ENCODE peak calls at places on chromosomes 13 and 19, in six cellular contexts. K, Y, A, V, Z and Q are unnamed samples.

GRCh38 chr19:4077800-4078683 is 11.3 kb upstream of the ZBTB7A start:
- DNase-seq in K (no peak), Y (peak; percentile 66), A (no peak), V (no peak), Z (no peak), Q (no peak)

GRCh38 chr19:9931629-9932028 is 4.7 kb downstream of the OLFM2 start:
- DNase-seq in K (no peak), Y (no peak), A (no peak), V (no peak), Z (no peak), Q (no peak)

GRCh38 chr13:51562011-51562671 is 22.1 kb upstream of the WDFY2 start:
- DNase-seq in K (no peak), Y (no peak), A (no peak), V (no peak), Z (peak; percentile 70), Q (no peak)

GRCh38 chr13:23007430-23007829 is 173.3 kb upstream of the SGCG start:
- DNase-seq in K (no peak), Y (no peak), A (no peak), V (no peak), Z (no peak), Q (no peak)

GRCh38 chr13:110483386-110483785 is 78.1 kb downstream of the RAB20 start:
- DNase-seq in K (no peak), Y (no peak), A (no peak), V (no peak), Z (no peak), Q (no peak)

GRCh38 chr13:71524245-71525002 is 342.6 kb downstream of the DACH1 start:
- DNase-seq in K (peak; percentile 16), Y (no peak), A (no peak), V (no peak), Z (no peak), Q (no peak)

GRCh38 chr19:10416083-10416379 is 4.3 kb upstream of the PDE4A start:
- DNase-seq in K (no peak), Y (no peak), A (no peak), V (no peak), Z (no peak), Q (no peak)

GRCh38 chr19:31109626-31110025 is 239.6 kb downstream of the TSHZ3 start:
- DNase-seq in K (peak; percentile 53), Y (no peak), A (no peak), V (no peak), Z (no peak), Q (no peak)

GRCh38 chr13:20349564-20350379 is 117.7 kb upstream of the GJB6 start:
- DNase-seq in K (no peak), Y (no peak), A (no peak), V (no peak), Z (no peak), Q (no peak)

GRCh38 chr13:94901070-94901469 is 188.7 kb upstream of the SOX21 start:
- DNase-seq in K (no peak), Y (no peak), A (no peak), V (no peak), Z (no peak), Q (no peak)

GRCh38 chr13:50408068-50408467 is 392.8 kb downstream of the KCNRG start:
- DNase-seq in K (no peak), Y (no peak), A (no peak), V (no peak), Z (no peak), Q (no peak)

GRCh38 chr13:109684084-109684835 is 102.1 kb downstream of the IRS2 start:
- DNase-seq in K (no peak), Y (no peak), A (no peak), V (no peak), Z (no peak), Q (no peak)

GRCh38 chr13:20960663-20961309 is 58.2 kb upstream of the XPO4 start:
- DNase-seq in K (no peak), Y (peak; percentile 9), A (no peak), V (peak; percentile 78), Z (no peak), Q (no peak)

GRCh38 chr13:30908416-30908980 is 2.4 kb downstream of the MEDAG start:
- DNase-seq in K (peak; percentile 65), Y (no peak), A (no peak), V (no peak), Z (no peak), Q (no peak)

GRCh38 chr19:48445256-48445605 is 552 bp upstream of the GRWD1 start:
- DNase-seq in K (peak; percentile 90), Y (peak; percentile 85), A (peak; percentile 77), V (peak; percentile 82), Z (no peak), Q (no peak)

GRCh38 chr13:108961542-108962125 is 332.2 kb downstream of the MYO16 start:
- DNase-seq in K (peak; percentile 63), Y (peak; percentile 47), A (peak; percentile 31), V (peak; percentile 43), Z (peak; percentile 24), Q (peak; percentile 46)

GRCh38 chr19:42197375-42197817 is 20.1 kb downstream of the DEDD2 start:
- DNase-seq in K (no peak), Y (no peak), A (no peak), V (no peak), Z (no peak), Q (no peak)

GRCh38 chr19:42200116-42200740 is 17.2 kb downstream of the DEDD2 start:
- DNase-seq in K (no peak), Y (no peak), A (no peak), V (no peak), Z (no peak), Q (no peak)

GRCh38 chr19:42198676-42199439 is 18.6 kb downstream of the DEDD2 start:
- DNase-seq in K (no peak), Y (no peak), A (no peak), V (no peak), Z (peak; percentile 53), Q (no peak)

GRCh38 chr19:42201489-42202289 is 15.8 kb downstream of the DEDD2 start:
- DNase-seq in K (no peak), Y (no peak), A (no peak), V (no peak), Z (peak; percentile 68), Q (no peak)

DNA sequence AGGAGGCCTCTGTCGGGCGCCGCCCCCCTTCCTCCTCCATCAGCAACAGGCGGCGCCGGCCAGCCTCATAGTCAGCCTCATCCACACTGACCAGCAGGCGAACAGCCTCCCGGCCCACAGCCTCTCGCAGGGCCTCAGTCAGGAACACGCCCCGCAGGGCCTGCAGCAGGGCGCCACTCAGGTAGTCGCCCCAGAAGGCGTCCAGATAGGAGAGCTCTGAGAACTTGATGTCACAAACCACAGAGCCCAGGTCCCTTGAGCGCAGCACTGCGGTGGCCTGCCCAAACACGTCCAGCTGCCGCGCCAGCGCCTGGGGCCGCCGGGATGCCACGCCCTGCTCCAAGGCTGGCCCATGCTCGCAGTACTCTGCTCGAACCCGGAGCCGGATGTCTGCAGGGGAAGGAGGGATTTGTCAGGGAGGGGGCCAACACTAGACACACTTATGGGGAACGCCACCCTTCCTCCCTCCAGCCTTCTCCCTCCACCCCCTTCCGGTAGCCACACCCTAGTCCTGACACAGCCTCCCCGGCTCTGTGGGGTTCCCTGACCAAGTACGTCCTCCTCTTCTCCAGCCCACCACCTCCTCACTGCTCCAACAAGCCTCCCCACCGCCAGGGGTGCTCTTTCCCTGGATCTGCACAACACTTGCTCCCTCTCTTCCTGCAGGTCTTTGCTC is 17.9 kb downstream of the DEDD2 start:
- DNase-seq in K (no peak), Y (peak; percentile 94), A (no peak), V (no peak), Z (peak; percentile 68), Q (no peak)
- TF ChIP-seq REST in K (no peak), Y (no peak), A (no peak), V (no peak), Z (no peak), Q (no peak)

DNA sequence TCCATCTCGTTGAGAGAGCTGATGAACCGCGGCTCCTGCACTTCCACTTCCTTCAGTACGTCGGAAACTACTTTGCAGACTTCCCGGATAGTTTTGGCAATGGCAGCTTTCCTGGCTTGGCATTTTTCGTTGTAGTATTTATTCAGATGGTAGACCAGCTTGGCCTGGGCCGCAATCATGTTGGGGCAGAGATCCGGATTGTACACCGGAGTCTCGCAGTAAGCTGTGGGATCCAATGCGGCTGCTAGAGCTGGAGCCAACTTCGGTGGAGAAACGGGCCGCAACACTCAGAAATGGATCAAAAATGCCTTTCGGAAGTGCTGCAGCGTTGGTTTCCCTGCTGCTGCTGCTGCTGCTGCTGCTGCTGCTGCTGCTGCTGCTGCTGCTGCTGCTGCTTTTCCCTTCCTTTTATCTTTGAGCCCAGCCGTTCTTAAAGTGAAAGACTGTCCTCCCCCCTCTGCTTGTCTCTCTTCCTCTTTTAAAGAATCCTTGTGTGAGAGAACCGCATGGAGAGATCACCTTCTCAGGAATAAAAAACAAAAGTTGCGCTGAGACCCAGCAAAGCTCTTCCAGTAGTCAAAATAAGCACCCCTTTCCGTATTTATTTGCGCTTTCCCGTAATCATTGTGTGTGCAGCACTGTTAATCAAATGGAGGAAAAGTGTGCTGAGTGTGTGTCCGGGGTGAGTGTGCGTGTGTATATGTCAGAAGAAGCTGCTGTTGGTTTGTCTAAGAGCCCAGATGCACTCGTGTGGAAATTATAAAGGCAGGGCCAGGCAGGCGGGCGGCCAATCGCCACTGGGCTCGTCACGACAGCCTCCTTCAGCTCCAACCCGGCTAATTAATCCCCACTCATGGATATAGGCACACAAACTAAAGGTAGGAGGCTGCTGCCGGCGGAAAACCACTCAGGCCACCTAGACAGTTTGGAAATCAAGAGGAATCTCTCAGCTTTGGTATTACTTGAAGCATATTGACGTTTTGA is at the start of gene MAB21L1:
- DNase-seq in K (peak; percentile 90), Y (no peak), A (no peak), V (no peak), Z (no peak), Q (no peak)
- TF ChIP-seq SIN3A in K (peak; percentile 91), Y (no peak), A (no peak), V (no peak), Z (no peak), Q (no peak)

DNA sequence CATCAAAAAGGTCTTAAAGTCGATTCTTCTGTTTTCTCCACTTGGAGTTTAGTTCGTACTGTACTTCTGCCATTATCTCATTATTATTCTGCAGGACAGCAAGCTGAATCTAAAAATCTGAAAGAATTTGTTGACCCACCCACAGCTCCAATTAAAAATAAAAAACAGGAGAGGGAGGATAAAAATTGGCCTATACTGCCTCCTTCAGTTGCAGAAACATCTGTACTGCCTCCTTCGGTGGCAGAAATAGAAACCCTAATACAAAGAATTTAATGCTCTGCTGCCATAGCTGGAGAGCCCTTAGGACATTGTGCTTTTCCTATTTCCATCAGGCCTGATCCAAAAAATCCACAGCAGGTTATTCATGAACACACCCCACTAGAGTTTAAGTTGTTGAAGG is 9.8 kb downstream of the ZNF350 start:
- DNase-seq in K (no peak), Y (no peak), A (no peak), V (no peak), Z (no peak), Q (no peak)
- H3K9me3 ChIP-seq in K (peaks cover 12% of the 10 kb centered on the region), Y (peaks cover 4% of the 10 kb centered on the region), A (peaks cover 33% of the 10 kb centered on the region), V (peaks cover 82% of the 10 kb centered on the region), Z (peaks cover 41% of the 10 kb centered on the region), Q (peaks cover 44% of the 10 kb centered on the region)

GRCh38 chr13:35723820-35724219 is 247.3 kb upstream of the MAB21L1 start:
- DNase-seq in K (peak; percentile 34), Y (no peak), A (no peak), V (peak; percentile 58), Z (no peak), Q (no peak)
- TF ChIP-seq REST in K (no peak), Y (no peak), A (no peak), V (no peak), Z (no peak), Q (no peak)

GRCh38 chr19:6925801-6926751 is 38.7 kb downstream of the ADGRE1 start:
- DNase-seq in K (no peak), Y (no peak), A (no peak), V (no peak), Z (peak; percentile 68), Q (no peak)
- TF ChIP-seq SIN3A in K (no peak), Y (no peak), A (no peak), V (no peak), Z (no peak), Q (no peak)